ENCODE peak calls at places on chromosome 21, in seven cellular contexts. B, L, T, R, Y, S and H are unnamed samples.

GRCh38 chr21:36656138-36656537 is 42.8 kb upstream of the SIM2 start:
- DNase-seq in R (no peak), T (no peak), L (no peak), B (no peak), S (no peak), Y (no peak), H (peak)

GRCh38 chr21:37017951-37018679 is 11.6 kb downstream of the RIPPLY3 start:
- DNase-seq in R (no peak), S (no peak), Y (no peak), B (no peak), T (no peak), L (no peak), H (no peak)

GRCh38 chr21:43211085-43212071 is 42.6 kb downstream of the CRYAA start:
- DNase-seq in S (peak), R (no peak), T (no peak), B (no peak), L (no peak), Y (no peak), H (no peak)

GRCh38 chr21:33362044-33362555 is 37.3 kb downstream of the IFNAR1 start:
- DNase-seq in B (peak), R (peak), S (peak), T (no peak), L (peak), Y (no peak), H (no peak)

GRCh38 chr21:44083631-44084291 is 23.4 kb upstream of the PWP2 start:
- DNase-seq in R (no peak), L (peak), T (no peak), Y (peak), B (peak), S (peak), H (no peak)

GRCh38 chr21:33070921-33071877 is 1.3 kb downstream of the OLIG1 start:
- DNase-seq in S (no peak), T (no peak), L (no peak), R (peak), Y (peak), B (no peak), H (no peak)

GRCh38 chr21:38507374-38507942 is 9.2 kb upstream of the ERG start:
- DNase-seq in Y (no peak), B (no peak), T (no peak), L (no peak), R (no peak), S (no peak), H (no peak)

GRCh38 chr21:33229776-33230517 is at the start of gene IFNAR2:
- DNase-seq in T (peak), B (peak), Y (peak), L (peak), S (no peak), R (peak), H (no peak)

GRCh38 chr21:46124926-46125845 is 27.3 kb downstream of the COL6A2 start:
- DNase-seq in S (peak), R (no peak), Y (no peak), T (no peak), B (peak), L (peak), H (no peak)

GRCh38 chr21:32412998-32413504 is 545 bp downstream of the EVA1C start:
- DNase-seq in S (no peak), T (no peak), R (no peak), L (no peak), B (no peak), Y (no peak), H (no peak)

GRCh38 chr21:38447611-38448010 is 50.7 kb downstream of the ERG start:
- DNase-seq in L (no peak), Y (no peak), B (no peak), T (no peak), R (no peak), S (no peak), H (no peak)

GRCh38 chr21:25806053-25806452 is 71.3 kb downstream of the GABPA start:
- DNase-seq in T (no peak), S (no peak), L (no peak), Y (no peak), R (no peak), B (no peak), H (no peak)

GRCh38 chr21:35344582-35344981 is 295.5 kb upstream of the RUNX1 start:
- DNase-seq in Y (no peak), S (no peak), B (no peak), R (no peak), T (no peak), L (no peak), H (no peak)

GRCh38 chr21:45612096-45613019 is 31.2 kb upstream of the PCBP3 start:
- DNase-seq in Y (no peak), S (peak), L (no peak), T (peak), R (no peak), B (no peak), H (no peak)

GRCh38 chr21:17640821-17641220 is 28.1 kb upstream of the BTG3 start:
- DNase-seq in T (no peak), B (no peak), Y (no peak), L (no peak), S (no peak), R (no peak), H (no peak)

GRCh38 chr21:16323586-16323985 is 593.8 kb downstream of the USP25 start:
- DNase-seq in L (no peak), B (no peak), S (no peak), Y (no peak), R (no peak), T (peak), H (no peak)

GRCh38 chr21:37866027-37866426 is 50.2 kb downstream of the KCNJ6 start:
- DNase-seq in L (no peak), B (no peak), S (no peak), R (peak), T (no peak), Y (no peak), H (no peak)

GRCh38 chr21:33430858-33431257 is 27.6 kb downstream of the IFNGR2 start:
- DNase-seq in T (no peak), R (no peak), Y (no peak), B (no peak), S (no peak), L (no peak), H (no peak)

GRCh38 chr21:16590186-16590585 is 860.4 kb downstream of the USP25 start:
- DNase-seq in B (no peak), R (no peak), S (no peak), T (no peak), L (no peak), Y (no peak), H (no peak)

GRCh38 chr21:45867041-45867630 is 114.4 kb upstream of the COL6A1 start:
- DNase-seq in T (no peak), B (no peak), Y (no peak), S (no peak), R (no peak), L (no peak), H (no peak)

GRCh38 chr21:44433791-44434567 is 21.3 kb upstream of the LRRC3 start:
- DNase-seq in T (no peak), Y (no peak), B (no peak), S (peak), R (no peak), L (no peak), H (no peak)

GRCh38 chr21:37452222-37452621 is 85.6 kb downstream of the DYRK1A start:
- DNase-seq in Y (no peak), B (no peak), L (no peak), R (no peak), S (no peak), T (peak), H (peak)

GRCh38 chr21:14453339-14453738 is 70.4 kb upstream of the HSPA13 start:
- DNase-seq in L (no peak), Y (no peak), R (no peak), T (no peak), S (no peak), B (no peak), H (no peak)

GRCh38 chr21:46397993-46398392 is 60.7 kb upstream of the DIP2A start:
- DNase-seq in Y (no peak), S (no peak), T (no peak), R (no peak), B (no peak), L (no peak), H (no peak)

GRCh38 chr21:41507521-41508414 is at the start of gene TMPRSS2:
- DNase-seq in L (no peak), B (no peak), Y (no peak), S (no peak), R (no peak), T (no peak), H (no peak)

GRCh38 chr21:35044770-35045538 is 4.1 kb downstream of the RUNX1 start:
- DNase-seq in Y (no peak), T (no peak), L (no peak), S (no peak), B (no peak), R (no peak), H (no peak)

GRCh38 chr21:41941941-41942340 is 11.9 kb downstream of the C2CD2 start:
- DNase-seq in R (no peak), B (no peak), T (no peak), Y (no peak), L (no peak), S (no peak), H (no peak)

GRCh38 chr21:41381731-41382130 is 19.9 kb downstream of the MX2 start:
- DNase-seq in L (no peak), R (no peak), Y (no peak), S (no peak), T (no peak), B (no peak), H (no peak)

GRCh38 chr21:44525431-44526095 is 14.4 kb downstream of the KRTAP10-1 start:
- DNase-seq in R (no peak), L (no peak), B (no peak), T (no peak), S (peak), Y (no peak), H (no peak)

GRCh38 chr21:37459575-37459974 is 93.0 kb downstream of the DYRK1A start:
- DNase-seq in B (no peak), T (peak), Y (no peak), R (no peak), L (no peak), S (no peak), H (no peak)

GRCh38 chr21:30713786-30714185 is 4.8 kb downstream of the KRTAP21-3 start:
- DNase-seq in R (no peak), Y (no peak), L (no peak), T (no peak), B (no peak), S (no peak), H (no peak)

GRCh38 chr21:32562426-32562825 is 22.9 kb downstream of the TCP10L start:
- DNase-seq in T (peak), Y (no peak), R (no peak), B (no peak), S (no peak), L (peak), H (peak)

GRCh38 chr21:33943293-33943692 is 27.7 kb upstream of the ATP5PO start:
- DNase-seq in B (no peak), Y (no peak), T (no peak), S (no peak), R (no peak), L (no peak), H (no peak)